ENCODE peak calls at places on chromosome 14, in seven cellular contexts. R, W, E, O, C, F and H are unnamed samples. For H3K4me1, the result is how much of the 10 kb centered on the place peaks cover.

GRCh38 chr14:74867673-74868072 is 8.3 kb downstream of the PROX2 start:
- DNase-seq in O (no peak), R (peak), F (no peak), E (peak), C (peak), W (no peak), H (no peak)

GRCh38 chr14:94267352-94267751 is 25.7 kb downstream of the SERPINA10 start:
- DNase-seq in O (no peak), W (no peak), R (no peak), F (no peak), E (no peak), C (no peak), H (no peak)

GRCh38 chr14:82595466-82595865 is 1061.8 kb upstream of the SEL1L start:
- DNase-seq in C (no peak), W (no peak), F (no peak), O (no peak), E (no peak), R (no peak), H (no peak)

GRCh38 chr14:36515896-36516718 is 3.9 kb downstream of the NKX2-1 start:
- DNase-seq in E (no peak), F (no peak), C (no peak), W (no peak), O (no peak), R (no peak), H (no peak)

GRCh38 chr14:73238262-73238852 is 1.1 kb downstream of the PAPLN start:
- DNase-seq in O (no peak), R (peak), W (no peak), F (no peak), E (peak), C (peak), H (no peak)

GRCh38 chr14:71143391-71144290 is 236.4 kb downstream of the PCNX1 start:
- DNase-seq in W (no peak), F (peak), C (peak), O (no peak), E (peak), R (peak), H (peak)

GRCh38 chr14:96735509-96735908 is 61.7 kb upstream of the VRK1 start:
- DNase-seq in O (no peak), R (no peak), W (no peak), F (no peak), C (no peak), E (no peak), H (no peak)

GRCh38 chr14:81579115-81579514 is 45.5 kb upstream of the SEL1L start:
- DNase-seq in C (no peak), O (no peak), F (no peak), E (no peak), W (no peak), R (no peak), H (no peak)

GRCh38 chr14:90381999-90382451 is 14.8 kb upstream of the CALM1 start:
- DNase-seq in F (no peak), R (no peak), C (no peak), E (no peak), W (peak), O (peak), H (peak)

GRCh38 chr14:26200675-26201074 is 397.2 kb downstream of the NOVA1 start:
- DNase-seq in W (no peak), R (peak), F (no peak), C (peak), E (peak), O (no peak), H (no peak)

GRCh38 chr14:57519051-57519450 is 25.4 kb upstream of the CCDC198 start:
- DNase-seq in O (no peak), C (no peak), R (no peak), F (no peak), W (no peak), E (no peak), H (no peak)

GRCh38 chr14:92677955-92678354 is 70.5 kb downstream of the LGMN start:
- DNase-seq in R (no peak), E (no peak), C (no peak), F (no peak), W (no peak), O (no peak), H (no peak)

GRCh38 chr14:98964171-98964570 is 307.8 kb downstream of the BCL11B start:
- DNase-seq in O (no peak), F (no peak), C (no peak), R (no peak), W (no peak), E (no peak), H (no peak)

DNA sequence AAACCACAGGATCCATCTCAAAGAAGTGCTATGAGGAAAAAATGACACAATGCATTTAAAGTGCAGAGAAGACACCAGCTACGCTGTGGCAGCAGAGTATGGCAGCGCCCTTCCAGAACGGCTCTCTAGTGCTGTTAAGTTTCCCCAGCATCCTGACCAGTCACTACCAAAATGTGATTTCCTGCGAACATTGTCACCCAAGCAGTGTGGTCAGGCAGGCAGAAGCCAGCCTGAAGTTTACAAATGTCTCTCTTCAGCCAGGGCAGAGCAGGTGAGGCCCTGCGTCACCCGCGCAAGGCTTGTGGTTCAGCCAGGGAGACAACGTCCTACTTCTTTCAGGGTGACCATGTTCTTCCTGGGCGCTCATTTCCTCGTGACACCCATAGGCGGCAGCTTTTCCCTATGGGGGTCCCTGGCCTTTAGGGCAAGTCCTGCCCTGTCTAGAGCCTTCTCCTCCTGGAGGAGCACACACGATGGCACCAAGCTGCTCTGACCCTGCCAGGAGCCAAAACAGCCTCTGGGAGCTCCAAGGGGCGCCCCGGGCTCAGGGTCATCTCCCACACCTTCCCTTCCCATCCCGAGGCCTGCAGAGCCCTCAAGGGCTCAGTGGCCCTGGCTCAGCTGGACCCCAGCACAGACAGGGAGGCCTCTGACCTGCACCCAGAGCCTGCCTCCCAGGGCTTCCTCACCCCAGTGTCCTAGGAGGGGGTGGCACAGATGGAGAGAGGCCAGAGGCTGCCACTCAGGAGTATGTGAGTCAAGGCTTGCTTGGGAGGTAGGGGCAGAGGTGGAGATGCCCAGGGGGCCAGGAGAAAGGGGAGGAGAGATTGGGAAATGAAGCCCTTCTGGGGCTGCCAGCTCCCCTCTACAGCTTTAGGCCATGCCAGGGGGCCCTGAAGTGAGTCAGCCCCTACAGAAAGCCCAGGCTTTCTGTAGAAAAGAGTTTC is 41.9 kb downstream of the PSMA6 start:
- DNase-seq in O (no peak), R (no peak), C (no peak), W (no peak), E (no peak), F (peak), H (no peak)
- H3K4me1 ChIP-seq in O (under half), R (under half), C (under half), W (under half), E (under half), F (half or more), H (under half)

GRCh38 chr14:32449640-32450039 is 120.5 kb downstream of the AKAP6 start:
- DNase-seq in O (no peak), W (no peak), F (no peak), E (no peak), R (no peak), C (no peak), H (no peak)
- H3K4me3 ChIP-seq in O (no peak), W (no peak), F (no peak), E (no peak), R (no peak), C (no peak), H (no peak)

DNA sequence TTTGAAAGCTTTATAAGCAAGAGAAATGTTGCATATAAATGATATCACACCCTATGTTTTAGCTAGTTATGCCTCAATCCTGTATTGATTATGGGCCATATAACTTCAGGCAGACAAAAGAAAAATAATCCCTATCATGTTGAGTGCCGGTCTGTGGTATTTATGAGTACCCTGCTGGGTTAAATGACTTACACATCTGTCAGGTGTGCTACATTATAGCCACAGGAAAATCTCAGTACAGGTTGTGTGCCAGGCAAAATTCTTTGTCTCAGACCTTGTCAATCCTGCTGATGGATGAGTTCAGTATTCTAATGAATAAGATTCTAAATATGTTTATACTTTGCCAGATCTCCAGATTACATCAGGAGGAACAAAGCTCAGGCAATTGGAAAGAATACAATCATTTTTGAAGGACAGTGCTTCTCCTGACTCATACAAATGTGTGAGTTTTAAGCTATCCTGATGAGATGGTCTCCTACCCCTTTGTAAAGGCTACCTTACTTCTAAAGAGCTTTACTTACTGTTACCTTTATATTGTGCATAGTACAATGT is 109.8 kb upstream of the FOXG1 start:
- DNase-seq in O (no peak), C (no peak), F (no peak), R (peak), E (no peak), W (no peak), H (no peak)
- H3K4me1 ChIP-seq in O (under half), C (under half), F (under half), R (under half), E (under half), W (under half), H (under half)

DNA sequence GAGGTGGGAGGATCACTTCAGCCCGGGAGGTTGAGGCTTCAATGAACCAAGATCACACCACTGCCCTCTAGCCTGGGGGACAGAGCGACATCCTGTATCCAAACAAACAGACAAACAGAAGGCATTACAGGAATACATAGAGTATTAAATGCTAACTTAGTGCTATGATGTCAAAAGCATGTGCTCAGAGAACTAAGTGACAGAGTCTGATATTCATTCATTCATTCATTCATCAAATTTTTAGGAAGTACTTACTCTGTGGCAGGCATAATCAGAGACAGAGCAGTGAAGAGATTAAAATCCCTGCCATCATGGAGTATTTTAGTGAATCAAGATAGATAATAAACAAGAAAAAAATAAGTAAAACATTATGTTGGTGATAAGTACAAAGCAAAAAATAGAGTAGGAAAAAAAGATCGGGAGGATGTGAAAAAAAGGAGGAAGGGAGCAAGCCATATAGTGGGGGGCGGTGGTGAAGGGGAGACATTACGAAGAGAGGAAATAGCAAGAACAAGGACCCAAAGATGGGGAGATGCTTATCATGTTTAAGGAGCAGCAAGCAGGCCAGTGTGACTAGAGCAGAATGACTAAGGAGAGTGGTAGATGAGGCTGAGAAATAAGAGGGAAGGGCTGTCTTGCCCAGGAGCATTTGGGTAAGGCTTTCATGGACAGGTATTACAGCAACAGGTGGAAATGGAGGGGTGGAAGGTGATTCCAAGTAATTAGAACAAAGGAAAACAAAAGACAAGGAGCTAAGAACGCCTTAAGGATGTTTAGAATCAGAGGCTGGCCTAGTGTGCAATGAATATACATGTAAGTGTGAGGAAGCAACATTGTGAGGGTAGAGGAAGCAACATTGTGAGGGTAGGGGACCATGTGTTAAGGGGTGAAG is 2.8 kb downstream of the MAP4K5 start:
- DNase-seq in O (no peak), W (no peak), C (no peak), F (no peak), E (peak), R (peak), H (no peak)
- H3K4me3 ChIP-seq in O (no peak), W (no peak), C (no peak), F (no peak), E (peak), R (peak), H (no peak)

GRCh38 chr14:67814826-67815225 is 1.6 kb downstream of the ZFYVE26 start:
- DNase-seq in R (no peak), F (no peak), C (no peak), E (no peak), W (no peak), O (no peak), H (no peak)
- H3K4me1 ChIP-seq in R (under half), F (under half), C (under half), E (under half), W (under half), O (under half), H (under half)

GRCh38 chr14:32525591-32525990 is 196.5 kb downstream of the AKAP6 start:
- DNase-seq in O (no peak), E (no peak), W (no peak), R (no peak), C (no peak), F (no peak), H (no peak)

GRCh38 chr14:32530800-32531199 is 201.7 kb downstream of the AKAP6 start:
- DNase-seq in W (no peak), C (no peak), E (no peak), F (no peak), O (no peak), R (no peak), H (no peak)

GRCh38 chr14:32524609-32525391 is 195.7 kb downstream of the AKAP6 start:
- DNase-seq in R (no peak), O (no peak), C (peak), W (no peak), F (no peak), E (peak), H (no peak)
- H3K4me3 ChIP-seq in R (no peak), O (no peak), C (no peak), W (no peak), F (no peak), E (no peak), H (no peak)

GRCh38 chr14:103161054-103161397 is 37.8 kb downstream of the TNFAIP2 start:
- DNase-seq in W (no peak), R (peak), F (no peak), C (peak), E (no peak), O (no peak), H (no peak)

GRCh38 chr14:103165323-103165722 is 42.1 kb downstream of the TNFAIP2 start:
- DNase-seq in W (no peak), F (no peak), E (no peak), R (no peak), C (no peak), O (no peak), H (no peak)

GRCh38 chr14:103163199-103163598 is 39.9 kb downstream of the TNFAIP2 start:
- DNase-seq in W (no peak), O (no peak), F (no peak), R (no peak), E (no peak), C (no peak), H (no peak)

GRCh38 chr14:103164786-103165185 is 41.5 kb downstream of the TNFAIP2 start:
- DNase-seq in F (no peak), R (no peak), C (no peak), O (no peak), E (no peak), W (no peak), H (no peak)

DNA sequence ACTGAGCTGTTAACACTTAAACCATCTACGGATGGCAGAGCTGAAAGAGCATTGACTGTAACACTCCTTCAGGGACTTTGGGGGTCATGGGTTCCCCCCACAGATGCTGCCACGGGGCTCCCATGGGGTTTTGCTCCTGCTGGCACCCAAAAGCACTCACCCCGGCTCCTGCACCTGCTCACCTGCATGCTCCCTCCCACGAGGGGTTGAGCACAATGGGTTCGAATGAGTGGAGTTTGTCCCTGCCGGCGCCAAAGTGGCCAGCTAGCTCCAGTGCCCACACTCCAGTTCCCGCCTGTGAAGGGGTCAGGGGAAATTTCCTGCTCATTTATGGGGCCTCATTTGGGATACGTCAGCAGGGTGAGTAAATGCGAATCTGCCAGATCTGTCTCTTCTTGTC is 40.7 kb downstream of the TNFAIP2 start:
- DNase-seq in C (no peak), W (no peak), R (no peak), E (no peak), F (no peak), O (no peak), H (no peak)
- H3K4me1 ChIP-seq in C (under half), W (under half), R (under half), E (under half), F (under half), O (under half), H (under half)

DNA sequence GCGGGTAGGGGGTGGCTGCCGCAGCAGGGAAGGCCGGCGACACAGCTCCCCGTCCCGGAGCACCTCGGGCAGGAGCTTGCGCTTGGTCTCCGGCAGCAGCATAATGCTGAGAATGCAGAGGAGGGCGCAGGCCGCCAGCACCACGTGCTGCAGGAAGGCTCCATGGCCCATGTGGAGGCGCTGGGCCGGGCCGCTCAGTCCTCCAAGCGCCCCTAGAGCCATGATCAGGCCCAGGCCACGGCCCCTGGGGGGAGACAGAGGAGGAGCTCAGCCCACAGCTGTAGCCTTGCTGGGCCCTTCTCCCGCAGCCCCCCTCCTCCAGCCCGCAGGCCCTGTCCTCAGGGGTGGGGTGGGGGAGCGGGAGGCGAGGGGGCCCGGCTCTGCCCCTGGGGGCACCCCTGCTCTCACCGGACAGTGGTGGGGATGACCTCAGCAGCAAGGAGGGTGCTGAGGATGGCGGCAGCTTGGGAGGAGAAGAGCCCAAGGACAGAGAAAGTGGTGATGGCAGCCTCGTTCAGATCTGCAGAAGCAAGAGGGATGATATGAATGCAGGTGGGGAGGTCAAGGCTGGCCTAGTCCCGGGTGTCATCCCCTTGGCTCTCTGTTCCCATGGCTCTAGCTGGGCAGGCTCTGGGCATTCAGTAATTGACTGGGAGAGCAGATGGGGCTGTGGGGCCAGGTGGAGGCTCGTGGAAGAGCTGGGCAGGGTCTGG is 5.8 kb downstream of the SLC22A17 start:
- DNase-seq in O (no peak), C (no peak), E (no peak), W (no peak), F (no peak), R (no peak), H (no peak)
- H3K4me3 ChIP-seq in O (no peak), C (no peak), E (no peak), W (no peak), F (no peak), R (no peak), H (no peak)